ENCODE peak calls at places on chromosomes 4 and X, in four cellular contexts. T is NCI-H1694; J is stimulated activated CD4-positive, alpha-beta T cell treated with anti-CD3 and anti-CD28 coated beads, Interleukin-1b, Interleukin-23, amount 100 ng/mL, for 1 hour; C is H4. Z is an unnamed sample.

GRCh38 chr4:19429684-19430083 is 822.0 kb upstream of the SLIT2 start:
- DNase-seq in C (no peak), T (no peak), J (no peak), Z (no peak)

GRCh38 chr4:67556426-67556825 is 2.1 kb upstream of the STAP1 start:
- DNase-seq in J (no peak), C (no peak), T (no peak), Z (no peak)

GRCh38 chr4:84944952-84945351 is 21.5 kb downstream of the WDFY3 start:
- DNase-seq in T (no peak), J (no peak), C (no peak), Z (no peak)

GRCh38 chr4:184168406-184169019 is 49.2 kb downstream of the ENPP6 start:
- DNase-seq in J (peak; percentile 34), T (no peak), C (peak; percentile 46), Z (peak; percentile 50)

GRCh38 chrX:44795945-44796450 is 47.8 kb upstream of the DUSP21 start:
- DNase-seq in J (no peak), C (no peak), T (no peak), Z (no peak)

GRCh38 chr4:24657768-24658617 is 73.6 kb upstream of the DHX15 start:
- DNase-seq in J (no peak), T (no peak), C (peak; percentile 96), Z (no peak)

GRCh38 chr4:105092768-105093167 is 53.9 kb upstream of the TET2 start:
- DNase-seq in J (no peak), T (no peak), C (peak; percentile 18), Z (no peak)

GRCh38 chr4:169573889-169574288 is 38.5 kb downstream of the NEK1 start:
- DNase-seq in T (no peak), C (no peak), J (no peak), Z (no peak)

GRCh38 chr4:140130677-140131076 is 23.3 kb downstream of the MAML3 start:
- DNase-seq in C (no peak), J (no peak), T (no peak), Z (no peak)

GRCh38 chr4:151604238-151604637 is 156.6 kb downstream of the GATB start:
- DNase-seq in C (peak; percentile 17), J (no peak), T (peak; percentile 2), Z (no peak)

GRCh38 chrX:140712413-140713173 is 3.0 kb downstream of the LINC00632 start:
- DNase-seq in C (peak; percentile 87), J (no peak), T (no peak), Z (no peak)

GRCh38 chr4:94641702-94642560 is 115.8 kb upstream of the BMPR1B start:
- DNase-seq in J (no peak), T (no peak), C (peak; percentile 79), Z (no peak)

GRCh38 chrX:276588-277171 is 4.5 kb upstream of the PLCXD1 start:
- DNase-seq in T (no peak), C (no peak), J (no peak), Z (peak; percentile 34)